ENCODE peak calls at places on chromosomes 2 and 18, in five cellular contexts. Y, F, A, V and L are unnamed samples. For H3K27me3, the result is how much of the 10 kb centered on the place peaks cover.

GRCh38 chr18:8212893-8213805 is 396.1 kb upstream of the RAB12 start:
- DNase-seq in Y (no peak), A (no peak), V (no peak), F (no peak), L (no peak)

GRCh38 chr2:174784909-174785308 is 20.6 kb upstream of the CHRNA1 start:
- DNase-seq in V (no peak), Y (no peak), A (no peak), F (no peak), L (no peak)

GRCh38 chr2:46776687-46777327 is 138.8 kb downstream of the MCFD2 start:
- DNase-seq in V (peak), Y (peak), A (no peak), F (peak), L (peak)

GRCh38 chr18:50128506-50129271 is 66.3 kb downstream of the MYO5B start:
- DNase-seq in F (no peak), Y (no peak), A (no peak), V (no peak), L (no peak)

GRCh38 chr2:53633441-53633840 is 134.2 kb upstream of the CHAC2 start:
- DNase-seq in A (no peak), F (peak), V (no peak), Y (no peak), L (no peak)

GRCh38 chr2:171383141-171383540 is 50.6 kb downstream of the METTL8 start:
- DNase-seq in V (no peak), F (no peak), A (no peak), Y (no peak), L (no peak)

GRCh38 chr2:43083710-43084698 is 142.4 kb downstream of the ZFP36L2 start:
- DNase-seq in A (no peak), V (peak), Y (no peak), F (peak), L (no peak)

GRCh38 chr2:8202139-8202538 is 479.7 kb upstream of the ID2 start:
- DNase-seq in F (no peak), V (no peak), A (peak), Y (no peak), L (no peak)

GRCh38 chr2:220959391-220959802 is 612.7 kb downstream of the EPHA4 start:
- DNase-seq in A (no peak), V (no peak), F (no peak), Y (no peak), L (peak)

GRCh38 chr2:46164581-46165301 is 132.5 kb upstream of the EPAS1 start:
- DNase-seq in Y (no peak), A (no peak), V (no peak), F (no peak), L (peak)

GRCh38 chr2:168326578-168326977 is 79.2 kb upstream of the STK39 start:
- DNase-seq in V (no peak), F (no peak), A (no peak), Y (no peak), L (no peak)

GRCh38 chr2:161625314-161625919 is 1.2 kb downstream of the SLC4A10 start:
- DNase-seq in Y (no peak), A (no peak), V (no peak), F (no peak), L (no peak)

GRCh38 chr2:25379535-25379934 is 37.8 kb upstream of the DNMT3A start:
- DNase-seq in F (no peak), Y (no peak), A (no peak), V (no peak), L (no peak)

GRCh38 chr2:236014408-236015131 is 153.6 kb downstream of the GBX2 start:
- DNase-seq in Y (no peak), A (no peak), F (no peak), V (no peak), L (no peak)

GRCh38 chr2:112869258-112869842 is 32.8 kb upstream of the IL1B start:
- DNase-seq in V (peak), F (no peak), Y (peak), A (no peak), L (peak)

GRCh38 chr2:128793414-128793813 is 474.7 kb upstream of the HS6ST1 start:
- DNase-seq in Y (no peak), A (no peak), V (no peak), F (no peak), L (no peak)

GRCh38 chr2:98378901-98379300 is 32.6 kb downstream of the CNGA3 start:
- DNase-seq in V (peak), F (no peak), Y (no peak), A (no peak), L (peak)

GRCh38 chr2:70258532-70258875 is 567 bp downstream of the PCYOX1 start:
- DNase-seq in Y (no peak), V (peak), A (no peak), F (peak), L (no peak)

GRCh38 chr18:49100226-49100968 is 149.6 kb upstream of the SMAD7 start:
- DNase-seq in V (no peak), Y (no peak), F (no peak), A (no peak), L (no peak)

GRCh38 chr2:96702098-96702785 is 37.6 kb downstream of the LMAN2L start:
- DNase-seq in F (no peak), Y (no peak), A (no peak), V (no peak), L (no peak)

GRCh38 chr18:24201699-24202687 is 63.1 kb downstream of the CABYR start:
- DNase-seq in Y (no peak), V (no peak), F (no peak), A (no peak), L (no peak)

GRCh38 chr18:48931680-48932461 is 18.9 kb downstream of the SMAD7 start:
- DNase-seq in V (peak), Y (no peak), F (no peak), A (peak), L (peak)

GRCh38 chr2:48496867-48497266 is 33.1 kb upstream of the STON1 start:
- DNase-seq in F (no peak), A (no peak), V (no peak), Y (no peak), L (no peak)

GRCh38 chr2:11493282-11493681 is 27.3 kb upstream of the E2F6 start:
- DNase-seq in A (no peak), V (no peak), Y (no peak), F (no peak), L (no peak)

GRCh38 chr2:11492244-11492643 is 26.3 kb upstream of the E2F6 start:
- DNase-seq in A (no peak), F (peak), Y (no peak), V (no peak), L (no peak)

GRCh38 chr2:11490194-11490593 is 24.2 kb upstream of the E2F6 start:
- DNase-seq in A (no peak), Y (no peak), F (no peak), V (no peak), L (no peak)

GRCh38 chr2:11492720-11493119 is 26.8 kb upstream of the E2F6 start:
- DNase-seq in Y (no peak), F (peak), A (no peak), V (no peak), L (no peak)

DNA sequence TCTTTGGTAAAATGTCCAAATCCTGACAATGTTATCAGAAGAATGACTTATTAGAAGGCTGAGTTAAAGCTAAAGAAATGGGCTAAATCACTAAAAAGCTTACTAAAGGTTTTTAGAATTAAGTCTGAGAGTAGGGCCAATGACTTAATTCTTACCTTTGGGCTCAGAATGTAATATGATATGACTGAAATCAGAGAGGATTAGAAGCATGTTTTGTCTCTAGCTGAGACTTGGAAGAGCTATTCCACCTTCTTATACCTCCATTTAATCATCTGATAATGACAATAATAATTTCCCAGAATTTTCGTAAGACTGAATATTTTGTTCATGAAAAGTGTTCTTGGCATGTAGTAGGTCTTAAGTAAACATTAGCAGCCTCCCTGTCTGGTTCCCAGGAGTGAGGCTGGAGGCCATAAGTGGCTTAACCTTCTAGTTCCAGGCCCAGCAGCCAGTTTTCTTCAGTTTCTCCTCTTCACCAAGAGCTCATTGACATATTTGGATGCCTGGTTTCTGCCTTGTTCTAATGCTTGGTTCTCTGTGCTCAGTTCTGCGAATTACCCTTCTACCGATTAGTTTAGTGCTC is 25.5 kb upstream of the E2F6 start:
- DNase-seq in A (no peak), F (no peak), V (no peak), Y (no peak), L (no peak)
- H3K27me3 ChIP-seq in A (under half), F (under half), V (under half), Y (under half), L (under half)

GRCh38 chr2:100352511-100352910 is 30.2 kb upstream of the LONRF2 start:
- DNase-seq in V (no peak), F (no peak), Y (no peak), A (no peak), L (no peak)
- TF ChIP-seq POLR2AphosphoS5 in V (no peak), F (no peak), Y (no peak), A (no peak), L (no peak)

GRCh38 chr2:71716697-71717624 is 263.6 kb downstream of the DYSF start:
- DNase-seq in Y (peak), F (no peak), V (peak), A (no peak), L (peak)
- TF ChIP-seq MAX in Y (peak), F (no peak), V (no peak), A (no peak), L (no peak)

DNA sequence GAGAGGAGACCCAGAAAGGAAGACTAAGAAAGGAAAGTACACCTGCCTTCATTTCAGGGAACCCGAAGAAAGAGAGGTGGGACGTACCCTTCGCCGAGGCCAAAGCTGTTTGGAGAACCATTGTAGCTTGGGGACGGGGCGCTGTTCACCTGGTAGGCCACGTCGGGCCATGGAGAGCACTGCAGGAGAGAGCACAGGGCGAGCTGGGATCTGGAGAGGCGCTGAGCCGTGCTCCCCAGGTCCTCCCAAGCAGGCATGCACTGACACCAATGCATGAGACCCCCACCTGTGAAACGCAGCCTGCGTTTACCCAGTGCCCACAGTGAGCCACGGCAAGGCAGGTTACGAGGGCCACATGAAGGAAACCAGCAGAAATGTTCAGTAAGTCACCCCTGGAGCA is 45.5 kb downstream of the TFCP2L1 start:
- DNase-seq in A (no peak), F (no peak), Y (no peak), V (no peak), L (no peak)
- H3K27me3 ChIP-seq in A (under half), F (under half), Y (under half), V (under half), L (under half)

GRCh38 chr2:226187126-226187525 is 612.5 kb downstream of the IRS1 start:
- DNase-seq in F (no peak), A (no peak), V (no peak), Y (no peak), L (no peak)

GRCh38 chr2:226187601-226188000 is 612.0 kb downstream of the IRS1 start:
- DNase-seq in Y (no peak), A (no peak), V (no peak), F (no peak), L (no peak)

GRCh38 chr2:226184540-226184939 is 615.1 kb downstream of the IRS1 start:
- DNase-seq in V (no peak), A (no peak), Y (no peak), F (no peak), L (no peak)

GRCh38 chr2:226184940-226185575 is 614.6 kb downstream of the IRS1 start:
- DNase-seq in V (no peak), Y (no peak), A (no peak), F (no peak), L (no peak)

DNA sequence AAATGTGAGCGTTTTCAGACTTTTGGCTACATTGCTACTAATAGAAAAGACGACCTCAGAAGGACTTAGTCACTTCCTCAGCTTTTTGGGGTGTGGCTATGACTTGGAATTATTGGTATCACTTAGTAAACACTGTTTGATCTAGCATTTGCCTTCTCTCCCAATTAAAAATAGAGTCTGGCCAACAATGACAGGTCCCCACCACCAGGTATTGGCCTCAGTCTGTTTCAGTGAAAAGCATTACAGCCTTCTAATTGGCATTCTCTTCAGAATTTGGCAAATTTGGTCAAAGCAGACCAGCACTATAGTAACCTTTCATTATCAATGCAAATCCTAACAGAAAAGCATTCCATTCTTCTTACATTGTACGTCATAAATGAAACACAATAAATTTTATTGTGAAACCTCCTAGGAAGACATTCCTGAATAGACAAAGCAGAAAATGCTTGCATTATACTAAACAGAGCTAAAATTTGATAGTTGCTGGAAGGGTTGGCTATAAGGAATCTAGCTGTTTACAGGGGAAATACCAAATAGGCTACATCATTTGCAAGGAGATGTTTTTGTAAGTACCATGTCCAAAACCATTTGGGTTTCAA is 613.9 kb downstream of the IRS1 start:
- DNase-seq in F (no peak), A (no peak), V (no peak), Y (peak), L (no peak)
- TF ChIP-seq POLR2AphosphoS5 in F (peak), A (no peak), V (no peak), Y (peak), L (no peak)

GRCh38 chr2:159738509-159739390 is 26.4 kb downstream of the MARCHF7 start:
- DNase-seq in A (no peak), Y (no peak), V (no peak), F (no peak), L (no peak)

GRCh38 chr2:159737917-159738296 is 25.6 kb downstream of the MARCHF7 start:
- DNase-seq in Y (no peak), V (no peak), F (no peak), A (no peak), L (no peak)

GRCh38 chr2:159737292-159737916 is 25.1 kb downstream of the MARCHF7 start:
- DNase-seq in F (no peak), A (no peak), V (no peak), Y (no peak), L (no peak)

GRCh38 chr2:159735648-159736047 is 23.3 kb downstream of the MARCHF7 start:
- DNase-seq in A (no peak), Y (no peak), V (no peak), F (no peak), L (no peak)

DNA sequence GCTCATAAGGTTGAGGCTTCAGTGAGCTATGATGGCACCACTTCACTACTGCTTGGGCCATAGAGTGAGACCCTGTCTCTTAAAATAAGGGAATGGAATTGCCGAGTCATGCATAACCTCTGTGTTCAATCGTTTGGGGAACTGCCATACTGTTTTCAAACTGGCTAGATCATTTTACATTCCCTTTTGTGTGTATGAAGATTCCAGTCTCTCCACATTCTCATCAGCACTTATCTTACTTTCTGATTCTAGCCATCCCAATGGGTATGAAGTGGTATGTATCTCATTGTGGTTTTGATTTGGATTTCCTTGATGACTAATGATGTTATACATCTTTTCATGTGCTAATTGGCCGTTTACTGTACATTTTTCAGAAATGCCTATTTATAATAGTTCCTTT is 23.7 kb downstream of the MARCHF7 start:
- DNase-seq in F (no peak), Y (no peak), V (no peak), A (no peak), L (peak)
- TF ChIP-seq MAX in F (no peak), Y (no peak), V (no peak), A (no peak), L (no peak)

DNA sequence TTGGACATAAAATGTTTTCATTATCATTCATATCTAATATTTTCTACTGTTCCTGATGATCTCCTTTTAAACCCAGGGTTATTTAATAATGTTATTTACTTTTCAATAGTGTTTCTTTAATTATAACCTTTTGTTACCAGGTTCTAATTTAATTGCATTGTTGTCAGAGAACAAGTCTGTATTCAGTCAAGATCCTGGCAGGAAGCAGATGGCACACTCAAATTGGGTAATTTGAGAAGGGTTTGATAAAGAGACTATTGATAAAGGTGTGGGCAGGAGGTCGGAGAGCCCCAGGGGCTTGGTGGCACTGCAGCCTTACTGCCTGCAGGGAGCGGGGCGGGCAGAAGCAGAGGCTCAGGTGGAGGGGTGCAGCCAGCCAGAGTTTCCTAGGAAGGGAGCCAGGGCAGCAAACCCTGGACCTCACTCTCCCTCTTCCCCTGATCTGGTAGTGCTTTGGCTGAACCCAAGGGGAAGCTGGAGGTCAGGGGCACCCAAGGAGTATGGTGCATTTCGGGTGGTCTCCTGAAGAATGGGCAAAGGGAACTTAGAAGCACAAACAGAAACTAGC is 2.3 kb upstream of the KIF1A start:
- DNase-seq in Y (no peak), V (no peak), A (no peak), F (no peak), L (no peak)
- H3K27me3 ChIP-seq in Y (under half), V (under half), A (under half), F (under half), L (under half)

GRCh38 chr2:38130877-38131276 is 54.9 kb upstream of the CYP1B1 start:
- DNase-seq in A (no peak), V (no peak), Y (no peak), F (no peak), L (no peak)

GRCh38 chr2:38129987-38130386 is 54.0 kb upstream of the CYP1B1 start:
- DNase-seq in F (no peak), V (no peak), A (no peak), Y (no peak), L (no peak)

GRCh38 chr2:38129410-38129809 is 53.5 kb upstream of the CYP1B1 start:
- DNase-seq in Y (no peak), V (no peak), F (no peak), A (no peak), L (no peak)

GRCh38 chr2:38127277-38127676 is 51.3 kb upstream of the CYP1B1 start:
- DNase-seq in F (no peak), A (no peak), V (no peak), Y (no peak), L (no peak)

DNA sequence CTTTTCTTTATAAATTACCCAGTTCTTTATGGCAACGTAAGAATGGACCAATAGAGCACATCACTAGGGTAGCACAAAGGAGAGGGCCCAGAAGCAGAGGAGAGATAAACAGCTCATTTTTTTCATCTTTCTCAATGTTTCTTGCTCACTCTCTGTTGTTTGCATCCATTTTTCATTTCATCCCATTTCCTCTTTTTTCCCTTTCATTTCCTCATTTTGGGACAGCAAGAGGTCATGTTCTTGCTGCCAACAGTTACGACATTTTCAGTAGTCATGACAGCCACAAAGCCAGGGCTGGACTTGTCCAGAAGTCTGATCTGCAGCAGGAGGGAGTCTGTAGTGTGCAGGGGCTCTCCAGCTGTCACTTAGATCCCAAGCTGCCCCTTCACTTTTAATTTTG is 52.7 kb upstream of the CYP1B1 start:
- DNase-seq in V (no peak), A (peak), F (no peak), Y (no peak), L (no peak)
- TF ChIP-seq POLR2AphosphoS5 in V (no peak), A (no peak), F (no peak), Y (no peak), L (no peak)

GRCh38 chr2:199703199-199703598 is 147.8 kb downstream of the FTCDNL1 start:
- DNase-seq in F (no peak), A (no peak), V (no peak), Y (no peak), L (no peak)

GRCh38 chr2:199710551-199710950 is 140.4 kb downstream of the FTCDNL1 start:
- DNase-seq in F (no peak), Y (no peak), A (no peak), V (no peak), L (no peak)

GRCh38 chr2:199707584-199708185 is 143.3 kb downstream of the FTCDNL1 start:
- DNase-seq in A (no peak), V (no peak), F (no peak), Y (no peak), L (no peak)

GRCh38 chr2:199705538-199705937 is 145.5 kb downstream of the FTCDNL1 start:
- DNase-seq in V (no peak), Y (no peak), F (no peak), A (no peak), L (no peak)

GRCh38 chr2:199704358-199705238 is 146.4 kb downstream of the FTCDNL1 start:
- DNase-seq in V (peak), Y (peak), F (no peak), A (no peak), L (peak)
- TF ChIP-seq MAX in V (no peak), Y (no peak), F (no peak), A (no peak), L (no peak)

GRCh38 chr2:118843492-118844132 is 3.8 kb downstream of the EN1 start:
- DNase-seq in A (no peak), Y (no peak), F (no peak), V (no peak), L (no peak)

GRCh38 chr2:118841828-118842461 is 5.5 kb downstream of the EN1 start:
- DNase-seq in V (no peak), F (peak), A (no peak), Y (no peak), L (peak)

GRCh38 chr2:118838741-118839455 is 8.6 kb downstream of the EN1 start:
- DNase-seq in A (no peak), V (no peak), Y (no peak), F (no peak), L (no peak)

GRCh38 chr2:118842687-118843491 is 4.6 kb downstream of the EN1 start:
- DNase-seq in V (no peak), F (peak), Y (no peak), A (no peak), L (peak)

GRCh38 chr2:118841450-118841827 is 6.0 kb downstream of the EN1 start:
- DNase-seq in V (no peak), F (peak), A (no peak), Y (no peak), L (no peak)
- H3K27me3 ChIP-seq in V (under half), F (half or more), A (under half), Y (under half), L (half or more)